ENCODE peak calls at places on chromosome 18, in six cellular contexts. M is fibroblast of lung; Z is adrenal gland; G is nephron progenitor cell; C is CD8-positive, alpha-beta T cell; P is spleen. A is an unnamed sample.
A peak's percentile ranks its signal among the peaks of the same experiment; 100 is the strongest.

GRCh38 chr18:46321954-46322353 is 217.8 kb downstream of the HAUS1 start:
- DNase-seq in P (no peak), C (no peak), G (peak; percentile 31), M (peak; percentile 33), Z (no peak), A (no peak)

GRCh38 chr18:45730832-45731545 is 7.0 kb downstream of the SLC14A1 start:
- DNase-seq in M (peak; percentile 89), C (no peak), G (no peak), Z (no peak), P (no peak), A (no peak)

GRCh38 chr18:55478301-55478660 is 109.7 kb downstream of the TCF4 start:
- DNase-seq in Z (no peak), G (no peak), M (no peak), C (no peak), P (no peak), A (no peak)

GRCh38 chr18:66616523-66616983 is 12.7 kb upstream of the CDH19 start:
- DNase-seq in M (peak; percentile 7), G (peak; percentile 18), P (no peak), C (no peak), Z (no peak), A (no peak)

GRCh38 chr18:13915973-13916372 is 637 bp upstream of the MC2R start:
- DNase-seq in P (no peak), G (no peak), Z (peak; percentile 82), M (peak; percentile 44), C (no peak), A (no peak)

GRCh38 chr18:41389936-41390667 is 564.9 kb upstream of the PIK3C3 start:
- DNase-seq in M (no peak), P (no peak), C (no peak), G (no peak), Z (no peak), A (no peak)

GRCh38 chr18:31101148-31102019 is 837 bp downstream of the DSC2 start:
- DNase-seq in C (no peak), Z (peak; percentile 62), P (peak; percentile 91), G (peak; percentile 68), M (peak; percentile 23), A (peak; percentile 57)

GRCh38 chr18:54626779-54627178 is 35.7 kb downstream of the DYNAP start:
- DNase-seq in Z (no peak), M (no peak), P (no peak), G (no peak), C (no peak), A (no peak)

GRCh38 chr18:42047721-42048120 is 92.7 kb downstream of the PIK3C3 start:
- DNase-seq in Z (no peak), M (peak; percentile 44), C (no peak), G (no peak), P (no peak), A (no peak)

GRCh38 chr18:48997985-48998831 is 47.4 kb upstream of the SMAD7 start:
- DNase-seq in M (peak; percentile 98), P (peak; percentile 71), G (peak; percentile 36), C (no peak), Z (peak; percentile 76), A (no peak)

GRCh38 chr18:36697905-36698304 is 130.9 kb downstream of the TPGS2 start:
- DNase-seq in M (peak; percentile 96), P (no peak), Z (no peak), G (no peak), C (no peak), A (no peak)

GRCh38 chr18:48300463-48300961 is 108.7 kb downstream of the ZBTB7C start:
- DNase-seq in C (no peak), G (peak; percentile 36), Z (peak; percentile 45), M (no peak), P (peak; percentile 77), A (no peak)

GRCh38 chr18:57052173-57052572 is 94.7 kb upstream of the BOD1L2 start:
- DNase-seq in M (no peak), Z (no peak), G (no peak), P (no peak), C (no peak), A (no peak)

GRCh38 chr18:75284566-75284965 is 74.0 kb downstream of the TSHZ1 start:
- DNase-seq in G (no peak), Z (no peak), P (no peak), C (peak; percentile 44), M (no peak), A (no peak)

GRCh38 chr18:75280427-75281280 is 70.1 kb downstream of the TSHZ1 start:
- DNase-seq in P (no peak), Z (no peak), C (peak; percentile 17), G (no peak), M (peak; percentile 14), A (no peak)

GRCh38 chr18:75282746-75283145 is 72.1 kb downstream of the TSHZ1 start:
- DNase-seq in Z (no peak), M (no peak), C (peak; percentile 46), G (no peak), P (no peak), A (no peak)

GRCh38 chr18:75285876-75286275 is 75.3 kb downstream of the TSHZ1 start:
- DNase-seq in M (no peak), Z (no peak), C (peak; percentile 34), G (no peak), P (no peak), A (no peak)

GRCh38 chr18:75283758-75284157 is 73.2 kb downstream of the TSHZ1 start:
- DNase-seq in Z (no peak), G (no peak), P (no peak), M (no peak), C (peak; percentile 13), A (no peak)
- TF ChIP-seq CTCF in Z (no peak), G (no peak), P (no peak), M (no peak), C (no peak), A (no peak)

DNA sequence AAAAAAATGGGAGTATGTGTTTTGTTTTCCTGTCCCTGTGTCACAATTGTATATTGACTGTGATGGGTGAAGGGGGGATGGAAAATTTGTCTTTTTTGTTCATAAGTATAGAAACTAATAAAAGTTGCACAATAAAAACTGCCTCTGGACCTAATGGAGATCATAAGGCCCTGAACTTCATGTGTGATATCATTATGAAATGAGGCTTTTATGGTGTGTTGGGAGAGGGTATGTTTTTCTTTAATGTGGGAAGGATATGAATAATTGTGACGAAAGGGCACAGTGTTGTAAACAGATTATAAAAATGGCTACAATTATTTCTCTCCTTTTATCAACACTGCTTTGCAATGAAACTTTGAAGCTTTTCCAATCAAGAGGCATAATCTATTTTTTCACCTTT is 1889.3 kb upstream of the CELF4 start:
- DNase-seq in M (no peak), Z (no peak), P (no peak), G (no peak), C (no peak), A (no peak)
- TF ChIP-seq CTCF in M (no peak), Z (no peak), P (no peak), G (no peak), C (no peak), A (no peak)

GRCh38 chr18:3499498-3499897 is 49.5 kb downstream of the TGIF1 start:
- DNase-seq in G (peak; percentile 18), M (peak; percentile 20), P (no peak), Z (no peak), C (no peak), A (no peak)
- TF ChIP-seq CTCF in G (no peak), M (no peak), P (no peak), Z (no peak), C (no peak), A (no peak)

GRCh38 chr18:70333757-70334156 is 44.9 kb downstream of the SOCS6 start:
- DNase-seq in C (no peak), M (peak; percentile 99), G (no peak), Z (peak; percentile 43), P (no peak), A (no peak)
- TF ChIP-seq CTCF in C (no peak), M (no peak), G (no peak), Z (no peak), P (no peak), A (no peak)

DNA sequence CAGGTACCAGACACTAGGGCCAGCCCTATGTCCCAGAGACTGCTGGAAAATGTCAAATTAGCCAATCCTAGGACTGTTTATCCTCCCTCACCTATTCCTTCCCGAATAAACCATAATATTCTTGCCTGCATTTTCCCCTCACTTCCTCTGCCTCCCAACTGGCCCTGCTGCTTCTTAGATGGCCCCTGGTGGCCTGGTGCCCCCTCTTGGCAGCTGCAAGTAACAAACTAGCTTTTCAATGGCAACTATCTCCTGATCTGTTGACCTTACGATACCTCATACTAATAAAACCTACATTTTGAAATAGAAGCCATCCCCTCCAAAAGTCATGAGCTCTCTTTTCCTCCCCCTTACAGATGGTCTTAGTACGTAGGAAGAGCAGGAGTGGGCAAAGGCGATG is 132.0 kb downstream of the ALPK2 start:
- DNase-seq in P (no peak), G (no peak), Z (no peak), M (no peak), C (no peak), A (no peak)
- TF ChIP-seq CTCF in P (no peak), G (peak; percentile 42), Z (no peak), M (peak; percentile 27), C (no peak), A (peak; percentile 66)

GRCh38 chr18:50982802-50983179 is 15.0 kb downstream of the ELAC1 start:
- DNase-seq in P (no peak), M (peak; percentile 7), Z (no peak), C (no peak), G (no peak), A (no peak)
- TF ChIP-seq CTCF in P (no peak), M (peak; percentile 19), Z (no peak), C (no peak), G (no peak), A (no peak)

DNA sequence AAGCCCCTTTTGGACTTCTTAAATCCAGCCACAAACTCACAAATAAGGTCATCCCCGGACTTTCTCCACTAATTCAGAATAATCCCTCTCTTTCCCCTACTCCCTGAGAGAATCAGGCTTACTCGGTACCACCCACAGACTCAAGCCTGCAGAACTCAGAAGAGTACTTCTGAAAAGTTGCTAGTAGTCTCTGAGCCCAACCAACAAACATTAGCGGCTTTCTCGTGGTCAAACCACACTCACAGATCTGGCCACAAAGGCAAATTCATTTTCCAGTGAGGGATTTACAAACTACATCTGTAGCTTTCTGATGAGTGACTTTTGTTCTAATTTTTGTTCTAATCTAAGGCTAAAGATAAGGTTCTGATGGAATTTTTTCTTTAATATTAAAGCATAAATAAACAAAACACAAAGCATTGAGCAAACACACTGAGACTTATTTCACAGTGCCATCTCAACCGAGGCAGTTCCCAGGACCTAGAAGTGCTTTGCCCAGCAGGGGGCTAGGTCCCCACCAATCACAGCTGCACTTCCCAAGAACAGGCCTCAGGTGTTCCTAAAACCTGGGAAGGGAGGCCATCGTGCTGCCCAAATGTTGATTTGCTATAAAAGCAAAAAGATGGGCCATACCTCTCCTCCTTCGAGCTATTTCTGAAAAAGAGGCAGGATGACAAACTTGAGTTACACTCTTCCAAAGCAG is 110.7 kb downstream of the COLEC12 start:
- DNase-seq in G (no peak), P (no peak), Z (no peak), C (no peak), M (peak; percentile 85), A (no peak)
- TF ChIP-seq CTCF in G (no peak), P (no peak), Z (no peak), C (no peak), M (peak; percentile 36), A (peak; percentile 36)

A was measured in progenitor cell of endocrine pancreas.